ENCODE peak calls at places on chromosomes 13 and 19, in ten cellular contexts. One of them, this sample, is unnamed.
A peak's percentile ranks its signal among the peaks of the same experiment; 100 is the strongest.

GRCh38 chr19:42199440-42200115 is 17.9 kb downstream of the DEDD2 start:
- DNase-seq in HFF-Myc: no peak
- DNase-seq in activated naive CD4-positive, alpha-beta T cell treated with anti-CD3 and anti-CD28 coated beads for 36 hours: peak; percentile 88
- DNase-seq in NCI-H1417: no peak
- DNase-seq in stimulated activated naive CD8-positive, alpha-beta T cell treated with anti-CD3 and anti-CD28 coated beads, Interleukin-15, amount 100 ng/mL, for 72 hours: peak; percentile 68
- DNase-seq in amniotic epithelial cell: no peak
- DNase-seq in sciatic nerve: no peak
- DNase-seq in activated T-helper 9 cell treated with anti-CD3 and anti-CD28 coated beads, Interleukin-2, amount 50 U/mL, for 16 hours: no peak
- DNase-seq in COR-L47: no peak
- DNase-seq in neural crest cell: no peak
- DNase-seq in this sample: no peak

GRCh38 chr13:99982741-99983400 is 1.3 kb downstream of the ZIC2 start:
- DNase-seq in activated T-helper 9 cell treated with anti-CD3 and anti-CD28 coated beads, Interleukin-2, amount 50 U/mL, for 16 hours: no peak
- DNase-seq in stimulated activated naive CD8-positive, alpha-beta T cell treated with anti-CD3 and anti-CD28 coated beads, Interleukin-15, amount 100 ng/mL, for 72 hours: no peak
- DNase-seq in amniotic epithelial cell: no peak
- DNase-seq in HFF-Myc: no peak
- DNase-seq in NCI-H1417: peak; percentile 77
- DNase-seq in sciatic nerve: no peak
- DNase-seq in COR-L47: no peak
- DNase-seq in activated naive CD4-positive, alpha-beta T cell treated with anti-CD3 and anti-CD28 coated beads for 36 hours: no peak
- DNase-seq in neural crest cell: no peak
- DNase-seq in this sample: no peak

GRCh38 chr19:40143612-40144011 is 47.6 kb upstream of the MAP3K10 start:
- DNase-seq in HFF-Myc: peak; percentile 15
- DNase-seq in activated naive CD4-positive, alpha-beta T cell treated with anti-CD3 and anti-CD28 coated beads for 36 hours: peak; percentile 68
- DNase-seq in neural crest cell: no peak
- DNase-seq in NCI-H1417: no peak
- DNase-seq in amniotic epithelial cell: no peak
- DNase-seq in activated T-helper 9 cell treated with anti-CD3 and anti-CD28 coated beads, Interleukin-2, amount 50 U/mL, for 16 hours: no peak
- DNase-seq in COR-L47: no peak
- DNase-seq in stimulated activated naive CD8-positive, alpha-beta T cell treated with anti-CD3 and anti-CD28 coated beads, Interleukin-15, amount 100 ng/mL, for 72 hours: no peak
- DNase-seq in sciatic nerve: no peak
- DNase-seq in this sample: no peak

GRCh38 chr13:21124853-21125252 is 51.5 kb downstream of the SKA3 start:
- DNase-seq in activated T-helper 9 cell treated with anti-CD3 and anti-CD28 coated beads, Interleukin-2, amount 50 U/mL, for 16 hours: no peak
- DNase-seq in COR-L47: peak; percentile 93
- DNase-seq in neural crest cell: no peak
- DNase-seq in amniotic epithelial cell: peak; percentile 64
- DNase-seq in HFF-Myc: no peak
- DNase-seq in NCI-H1417: peak; percentile 48
- DNase-seq in activated naive CD4-positive, alpha-beta T cell treated with anti-CD3 and anti-CD28 coated beads for 36 hours: no peak
- DNase-seq in sciatic nerve: no peak
- DNase-seq in stimulated activated naive CD8-positive, alpha-beta T cell treated with anti-CD3 and anti-CD28 coated beads, Interleukin-15, amount 100 ng/mL, for 72 hours: no peak
- DNase-seq in this sample: peak; percentile 95

GRCh38 chr19:3536429-3537100 is 2.4 kb upstream of the TEKTIP1 start:
- DNase-seq in stimulated activated naive CD8-positive, alpha-beta T cell treated with anti-CD3 and anti-CD28 coated beads, Interleukin-15, amount 100 ng/mL, for 72 hours: no peak
- DNase-seq in amniotic epithelial cell: no peak
- DNase-seq in NCI-H1417: no peak
- DNase-seq in HFF-Myc: no peak
- DNase-seq in activated T-helper 9 cell treated with anti-CD3 and anti-CD28 coated beads, Interleukin-2, amount 50 U/mL, for 16 hours: no peak
- DNase-seq in COR-L47: no peak
- DNase-seq in activated naive CD4-positive, alpha-beta T cell treated with anti-CD3 and anti-CD28 coated beads for 36 hours: no peak
- DNase-seq in neural crest cell: no peak
- DNase-seq in sciatic nerve: peak; percentile 77
- DNase-seq in this sample: no peak

GRCh38 chr13:26299168-26299788 is 45.3 kb downstream of the CDK8 start:
- DNase-seq in neural crest cell: no peak
- DNase-seq in HFF-Myc: no peak
- DNase-seq in sciatic nerve: no peak
- DNase-seq in NCI-H1417: no peak
- DNase-seq in activated T-helper 9 cell treated with anti-CD3 and anti-CD28 coated beads, Interleukin-2, amount 50 U/mL, for 16 hours: no peak
- DNase-seq in amniotic epithelial cell: no peak
- DNase-seq in activated naive CD4-positive, alpha-beta T cell treated with anti-CD3 and anti-CD28 coated beads for 36 hours: no peak
- DNase-seq in stimulated activated naive CD8-positive, alpha-beta T cell treated with anti-CD3 and anti-CD28 coated beads, Interleukin-15, amount 100 ng/mL, for 72 hours: no peak
- DNase-seq in COR-L47: no peak
- DNase-seq in this sample: no peak

GRCh38 chr19:4492337-4493103 is 20.4 kb downstream of the HDGFL2 start:
- DNase-seq in amniotic epithelial cell: no peak
- DNase-seq in HFF-Myc: no peak
- DNase-seq in NCI-H1417: no peak
- DNase-seq in sciatic nerve: no peak
- DNase-seq in neural crest cell: no peak
- DNase-seq in activated naive CD4-positive, alpha-beta T cell treated with anti-CD3 and anti-CD28 coated beads for 36 hours: no peak
- DNase-seq in COR-L47: no peak
- DNase-seq in stimulated activated naive CD8-positive, alpha-beta T cell treated with anti-CD3 and anti-CD28 coated beads, Interleukin-15, amount 100 ng/mL, for 72 hours: no peak
- DNase-seq in activated T-helper 9 cell treated with anti-CD3 and anti-CD28 coated beads, Interleukin-2, amount 50 U/mL, for 16 hours: no peak
- DNase-seq in this sample: no peak

GRCh38 chr19:5515737-5516136 is 52.0 kb downstream of the TINCR start:
- DNase-seq in amniotic epithelial cell: no peak
- DNase-seq in stimulated activated naive CD8-positive, alpha-beta T cell treated with anti-CD3 and anti-CD28 coated beads, Interleukin-15, amount 100 ng/mL, for 72 hours: no peak
- DNase-seq in HFF-Myc: no peak
- DNase-seq in NCI-H1417: no peak
- DNase-seq in neural crest cell: no peak
- DNase-seq in COR-L47: no peak
- DNase-seq in activated naive CD4-positive, alpha-beta T cell treated with anti-CD3 and anti-CD28 coated beads for 36 hours: no peak
- DNase-seq in activated T-helper 9 cell treated with anti-CD3 and anti-CD28 coated beads, Interleukin-2, amount 50 U/mL, for 16 hours: no peak
- DNase-seq in sciatic nerve: no peak
- DNase-seq in this sample: no peak

GRCh38 chr19:33431986-33432385 is 58.5 kb downstream of the CEBPG start:
- DNase-seq in sciatic nerve: no peak
- DNase-seq in amniotic epithelial cell: no peak
- DNase-seq in activated T-helper 9 cell treated with anti-CD3 and anti-CD28 coated beads, Interleukin-2, amount 50 U/mL, for 16 hours: no peak
- DNase-seq in neural crest cell: no peak
- DNase-seq in stimulated activated naive CD8-positive, alpha-beta T cell treated with anti-CD3 and anti-CD28 coated beads, Interleukin-15, amount 100 ng/mL, for 72 hours: no peak
- DNase-seq in NCI-H1417: no peak
- DNase-seq in activated naive CD4-positive, alpha-beta T cell treated with anti-CD3 and anti-CD28 coated beads for 36 hours: no peak
- DNase-seq in HFF-Myc: no peak
- DNase-seq in COR-L47: no peak
- DNase-seq in this sample: no peak

GRCh38 chr13:79799466-79799865 is 318.5 kb downstream of the NDFIP2 start:
- DNase-seq in COR-L47: no peak
- DNase-seq in neural crest cell: no peak
- DNase-seq in HFF-Myc: no peak
- DNase-seq in stimulated activated naive CD8-positive, alpha-beta T cell treated with anti-CD3 and anti-CD28 coated beads, Interleukin-15, amount 100 ng/mL, for 72 hours: no peak
- DNase-seq in amniotic epithelial cell: no peak
- DNase-seq in activated naive CD4-positive, alpha-beta T cell treated with anti-CD3 and anti-CD28 coated beads for 36 hours: no peak
- DNase-seq in sciatic nerve: no peak
- DNase-seq in activated T-helper 9 cell treated with anti-CD3 and anti-CD28 coated beads, Interleukin-2, amount 50 U/mL, for 16 hours: no peak
- DNase-seq in NCI-H1417: no peak
- DNase-seq in this sample: no peak

GRCh38 chr19:13425151-13425550 is 81.1 kb downstream of the CACNA1A start:
- DNase-seq in activated T-helper 9 cell treated with anti-CD3 and anti-CD28 coated beads, Interleukin-2, amount 50 U/mL, for 16 hours: no peak
- DNase-seq in COR-L47: no peak
- DNase-seq in NCI-H1417: no peak
- DNase-seq in stimulated activated naive CD8-positive, alpha-beta T cell treated with anti-CD3 and anti-CD28 coated beads, Interleukin-15, amount 100 ng/mL, for 72 hours: no peak
- DNase-seq in HFF-Myc: no peak
- DNase-seq in neural crest cell: no peak
- DNase-seq in activated naive CD4-positive, alpha-beta T cell treated with anti-CD3 and anti-CD28 coated beads for 36 hours: no peak
- DNase-seq in amniotic epithelial cell: no peak
- DNase-seq in sciatic nerve: no peak
- DNase-seq in this sample: no peak

GRCh38 chr19:46497773-46498172 is 2.1 kb upstream of the PNMA8B start:
- DNase-seq in HFF-Myc: no peak
- DNase-seq in activated naive CD4-positive, alpha-beta T cell treated with anti-CD3 and anti-CD28 coated beads for 36 hours: no peak
- DNase-seq in activated T-helper 9 cell treated with anti-CD3 and anti-CD28 coated beads, Interleukin-2, amount 50 U/mL, for 16 hours: no peak
- DNase-seq in neural crest cell: no peak
- DNase-seq in NCI-H1417: no peak
- DNase-seq in COR-L47: no peak
- DNase-seq in sciatic nerve: no peak
- DNase-seq in amniotic epithelial cell: no peak
- DNase-seq in stimulated activated naive CD8-positive, alpha-beta T cell treated with anti-CD3 and anti-CD28 coated beads, Interleukin-15, amount 100 ng/mL, for 72 hours: no peak
- DNase-seq in this sample: peak; percentile 28

GRCh38 chr19:42276284-42276683 is 7.2 kb downstream of the CIC start:
- DNase-seq in COR-L47: no peak
- DNase-seq in stimulated activated naive CD8-positive, alpha-beta T cell treated with anti-CD3 and anti-CD28 coated beads, Interleukin-15, amount 100 ng/mL, for 72 hours: no peak
- DNase-seq in NCI-H1417: no peak
- DNase-seq in activated naive CD4-positive, alpha-beta T cell treated with anti-CD3 and anti-CD28 coated beads for 36 hours: no peak
- DNase-seq in activated T-helper 9 cell treated with anti-CD3 and anti-CD28 coated beads, Interleukin-2, amount 50 U/mL, for 16 hours: no peak
- DNase-seq in neural crest cell: no peak
- DNase-seq in amniotic epithelial cell: no peak
- DNase-seq in sciatic nerve: no peak
- DNase-seq in HFF-Myc: no peak
- DNase-seq in this sample: no peak

GRCh38 chr13:69324109-69324886 is 783.3 kb upstream of the ATXN8OS start:
- DNase-seq in COR-L47: peak; percentile 46
- DNase-seq in activated T-helper 9 cell treated with anti-CD3 and anti-CD28 coated beads, Interleukin-2, amount 50 U/mL, for 16 hours: no peak
- DNase-seq in activated naive CD4-positive, alpha-beta T cell treated with anti-CD3 and anti-CD28 coated beads for 36 hours: no peak
- DNase-seq in sciatic nerve: no peak
- DNase-seq in NCI-H1417: peak; percentile 7
- DNase-seq in amniotic epithelial cell: peak; percentile 3
- DNase-seq in HFF-Myc: no peak
- DNase-seq in stimulated activated naive CD8-positive, alpha-beta T cell treated with anti-CD3 and anti-CD28 coated beads, Interleukin-15, amount 100 ng/mL, for 72 hours: no peak
- DNase-seq in neural crest cell: no peak
- DNase-seq in this sample: peak; percentile 40

GRCh38 chr13:23744315-23744714 is 144.9 kb downstream of the MIPEP start:
- DNase-seq in activated naive CD4-positive, alpha-beta T cell treated with anti-CD3 and anti-CD28 coated beads for 36 hours: no peak
- DNase-seq in HFF-Myc: no peak
- DNase-seq in COR-L47: no peak
- DNase-seq in NCI-H1417: no peak
- DNase-seq in amniotic epithelial cell: no peak
- DNase-seq in neural crest cell: no peak
- DNase-seq in stimulated activated naive CD8-positive, alpha-beta T cell treated with anti-CD3 and anti-CD28 coated beads, Interleukin-15, amount 100 ng/mL, for 72 hours: no peak
- DNase-seq in activated T-helper 9 cell treated with anti-CD3 and anti-CD28 coated beads, Interleukin-2, amount 50 U/mL, for 16 hours: no peak
- DNase-seq in sciatic nerve: no peak
- DNase-seq in this sample: peak; percentile 93

GRCh38 chr19:31962565-31962996 is 382.8 kb upstream of the ZNF507 start:
- DNase-seq in NCI-H1417: no peak
- DNase-seq in neural crest cell: no peak
- DNase-seq in COR-L47: no peak
- DNase-seq in activated T-helper 9 cell treated with anti-CD3 and anti-CD28 coated beads, Interleukin-2, amount 50 U/mL, for 16 hours: no peak
- DNase-seq in activated naive CD4-positive, alpha-beta T cell treated with anti-CD3 and anti-CD28 coated beads for 36 hours: no peak
- DNase-seq in amniotic epithelial cell: no peak
- DNase-seq in HFF-Myc: no peak
- DNase-seq in sciatic nerve: no peak
- DNase-seq in stimulated activated naive CD8-positive, alpha-beta T cell treated with anti-CD3 and anti-CD28 coated beads, Interleukin-15, amount 100 ng/mL, for 72 hours: no peak
- DNase-seq in this sample: no peak

GRCh38 chr13:71879129-71879535 is 12.1 kb upstream of the DACH1 start:
- DNase-seq in stimulated activated naive CD8-positive, alpha-beta T cell treated with anti-CD3 and anti-CD28 coated beads, Interleukin-15, amount 100 ng/mL, for 72 hours: no peak
- DNase-seq in activated naive CD4-positive, alpha-beta T cell treated with anti-CD3 and anti-CD28 coated beads for 36 hours: peak; percentile 8
- DNase-seq in activated T-helper 9 cell treated with anti-CD3 and anti-CD28 coated beads, Interleukin-2, amount 50 U/mL, for 16 hours: no peak
- DNase-seq in sciatic nerve: no peak
- DNase-seq in neural crest cell: no peak
- DNase-seq in COR-L47: peak; percentile 86
- DNase-seq in amniotic epithelial cell: peak; percentile 39
- DNase-seq in NCI-H1417: peak; percentile 75
- DNase-seq in HFF-Myc: peak; percentile 22
- DNase-seq in this sample: peak; percentile 46